ENCODE peak calls at places on chromosomes 7 and 10, in ten cellular contexts. One of them, this sample, is unnamed.
A peak's percentile ranks its signal among the peaks of the same experiment; 100 is the strongest.

GRCh38 chr10:101817542-101818118 is 614 bp downstream of the OGA start:
- DNase-seq in fibroblast of mammary gland: peak; percentile 98
- DNase-seq in endothelial cell: no peak
- DNase-seq in B cell: no peak
- DNase-seq in cardiac fibroblast: peak; percentile 98
- DNase-seq in epithelial cell of esophagus: peak; percentile 97
- DNase-seq in heart right ventricle: peak; percentile 90
- DNase-seq in nephron progenitor cell: peak; percentile 38
- DNase-seq in esophagus squamous epithelium: peak; percentile 37
- DNase-seq in RWPE1: peak; percentile 93
- DNase-seq in this sample: no peak

GRCh38 chr7:16078076-16078952 is 343.0 kb downstream of the CRPPA start:
- DNase-seq in fibroblast of mammary gland: peak; percentile 75
- DNase-seq in endothelial cell: peak; percentile 49
- DNase-seq in B cell: peak; percentile 32
- DNase-seq in cardiac fibroblast: peak; percentile 84
- DNase-seq in epithelial cell of esophagus: peak; percentile 76
- DNase-seq in heart right ventricle: peak; percentile 48
- DNase-seq in nephron progenitor cell: peak; percentile 25
- DNase-seq in esophagus squamous epithelium: no peak
- DNase-seq in RWPE1: peak; percentile 38
- DNase-seq in this sample: no peak

GRCh38 chr7:121798896-121799295 is 74.1 kb upstream of the PTPRZ1 start:
- DNase-seq in fibroblast of mammary gland: no peak
- DNase-seq in endothelial cell: no peak
- DNase-seq in B cell: no peak
- DNase-seq in cardiac fibroblast: no peak
- DNase-seq in epithelial cell of esophagus: peak; percentile 77
- DNase-seq in heart right ventricle: no peak
- DNase-seq in nephron progenitor cell: no peak
- DNase-seq in esophagus squamous epithelium: no peak
- DNase-seq in RWPE1: peak; percentile 10
- DNase-seq in this sample: no peak

GRCh38 chr7:123945938-123946337 is 20.9 kb downstream of the SPAM1 start:
- DNase-seq in fibroblast of mammary gland: no peak
- DNase-seq in endothelial cell: no peak
- DNase-seq in B cell: no peak
- DNase-seq in cardiac fibroblast: no peak
- DNase-seq in epithelial cell of esophagus: no peak
- DNase-seq in heart right ventricle: no peak
- DNase-seq in nephron progenitor cell: no peak
- DNase-seq in esophagus squamous epithelium: no peak
- DNase-seq in RWPE1: no peak
- DNase-seq in this sample: no peak

GRCh38 chr10:131774618-131775443 is 126.0 kb upstream of the PPP2R2D start:
- DNase-seq in fibroblast of mammary gland: no peak
- DNase-seq in endothelial cell: no peak
- DNase-seq in B cell: no peak
- DNase-seq in cardiac fibroblast: no peak
- DNase-seq in epithelial cell of esophagus: no peak
- DNase-seq in heart right ventricle: no peak
- DNase-seq in nephron progenitor cell: peak; percentile 30
- DNase-seq in esophagus squamous epithelium: no peak
- DNase-seq in RWPE1: no peak
- DNase-seq in this sample: no peak

GRCh38 chr7:155913311-155913710 is 101.0 kb upstream of the SHH start:
- DNase-seq in fibroblast of mammary gland: no peak
- DNase-seq in endothelial cell: no peak
- DNase-seq in B cell: no peak
- DNase-seq in cardiac fibroblast: peak; percentile 35
- DNase-seq in epithelial cell of esophagus: no peak
- DNase-seq in heart right ventricle: no peak
- DNase-seq in nephron progenitor cell: no peak
- DNase-seq in esophagus squamous epithelium: no peak
- DNase-seq in RWPE1: no peak
- DNase-seq in this sample: no peak

GRCh38 chr7:150367677-150368097 is 935 bp upstream of the REPIN1 start:
- DNase-seq in fibroblast of mammary gland: peak; percentile 36
- DNase-seq in endothelial cell: no peak
- DNase-seq in B cell: no peak
- DNase-seq in cardiac fibroblast: no peak
- DNase-seq in epithelial cell of esophagus: peak; percentile 73
- DNase-seq in heart right ventricle: no peak
- DNase-seq in nephron progenitor cell: no peak
- DNase-seq in esophagus squamous epithelium: no peak
- DNase-seq in RWPE1: peak; percentile 60
- DNase-seq in this sample: no peak

GRCh38 chr7:89994483-89994882 is 159.8 kb upstream of the STEAP1 start:
- DNase-seq in fibroblast of mammary gland: no peak
- DNase-seq in endothelial cell: no peak
- DNase-seq in B cell: no peak
- DNase-seq in cardiac fibroblast: no peak
- DNase-seq in epithelial cell of esophagus: peak; percentile 20
- DNase-seq in heart right ventricle: no peak
- DNase-seq in nephron progenitor cell: no peak
- DNase-seq in esophagus squamous epithelium: no peak
- DNase-seq in RWPE1: no peak
- DNase-seq in this sample: no peak

GRCh38 chr7:123660514-123661354 is 5.1 kb downstream of the LMOD2 start:
- DNase-seq in fibroblast of mammary gland: no peak
- DNase-seq in endothelial cell: no peak
- DNase-seq in B cell: no peak
- DNase-seq in cardiac fibroblast: no peak
- DNase-seq in epithelial cell of esophagus: no peak
- DNase-seq in heart right ventricle: no peak
- DNase-seq in nephron progenitor cell: no peak
- DNase-seq in esophagus squamous epithelium: no peak
- DNase-seq in RWPE1: no peak
- DNase-seq in this sample: no peak

GRCh38 chr7:2100278-2101205 is 132.2 kb downstream of the MAD1L1 start:
- DNase-seq in fibroblast of mammary gland: no peak
- DNase-seq in endothelial cell: no peak
- DNase-seq in B cell: peak; percentile 88
- DNase-seq in cardiac fibroblast: no peak
- DNase-seq in epithelial cell of esophagus: no peak
- DNase-seq in heart right ventricle: no peak
- DNase-seq in nephron progenitor cell: no peak
- DNase-seq in esophagus squamous epithelium: no peak
- DNase-seq in RWPE1: no peak
- DNase-seq in this sample: no peak

GRCh38 chr10:84341538-84341856 is 13.1 kb downstream of the CCSER2 start:
- DNase-seq in fibroblast of mammary gland: no peak
- DNase-seq in endothelial cell: no peak
- DNase-seq in B cell: no peak
- DNase-seq in cardiac fibroblast: no peak
- DNase-seq in epithelial cell of esophagus: no peak
- DNase-seq in heart right ventricle: no peak
- DNase-seq in nephron progenitor cell: no peak
- DNase-seq in esophagus squamous epithelium: no peak
- DNase-seq in RWPE1: no peak
- DNase-seq in this sample: no peak
- TF ChIP-seq CTCF in fibroblast of mammary gland: no peak
- TF ChIP-seq CTCF in endothelial cell: no peak
- TF ChIP-seq CTCF in B cell: no peak
- TF ChIP-seq CTCF in cardiac fibroblast: no peak
- TF ChIP-seq CTCF in epithelial cell of esophagus: no peak
- TF ChIP-seq CTCF in heart right ventricle: no peak
- TF ChIP-seq CTCF in nephron progenitor cell: no peak
- TF ChIP-seq CTCF in esophagus squamous epithelium: no peak
- TF ChIP-seq CTCF in RWPE1: no peak
- TF ChIP-seq CTCF in this sample: no peak

GRCh38 chr7:132377043-132377442 is 199.2 kb downstream of the PLXNA4 start:
- DNase-seq in fibroblast of mammary gland: no peak
- DNase-seq in endothelial cell: no peak
- DNase-seq in B cell: no peak
- DNase-seq in cardiac fibroblast: peak; percentile 82
- DNase-seq in epithelial cell of esophagus: no peak
- DNase-seq in heart right ventricle: no peak
- DNase-seq in nephron progenitor cell: no peak
- DNase-seq in esophagus squamous epithelium: no peak
- DNase-seq in RWPE1: no peak
- DNase-seq in this sample: no peak
- TF ChIP-seq CTCF in fibroblast of mammary gland: no peak
- TF ChIP-seq CTCF in endothelial cell: no peak
- TF ChIP-seq CTCF in B cell: no peak
- TF ChIP-seq CTCF in cardiac fibroblast: no peak
- TF ChIP-seq CTCF in epithelial cell of esophagus: no peak
- TF ChIP-seq CTCF in heart right ventricle: no peak
- TF ChIP-seq CTCF in nephron progenitor cell: no peak
- TF ChIP-seq CTCF in esophagus squamous epithelium: no peak
- TF ChIP-seq CTCF in RWPE1: no peak
- TF ChIP-seq CTCF in this sample: no peak

GRCh38 chr7:46004965-46005364 is 83.9 kb upstream of the IGFBP3 start:
- DNase-seq in fibroblast of mammary gland: no peak
- DNase-seq in endothelial cell: no peak
- DNase-seq in B cell: no peak
- DNase-seq in cardiac fibroblast: no peak
- DNase-seq in epithelial cell of esophagus: no peak
- DNase-seq in heart right ventricle: no peak
- DNase-seq in nephron progenitor cell: no peak
- DNase-seq in esophagus squamous epithelium: no peak
- DNase-seq in RWPE1: no peak
- DNase-seq in this sample: no peak

GRCh38 chr7:46003161-46003560 is 82.1 kb upstream of the IGFBP3 start:
- DNase-seq in fibroblast of mammary gland: no peak
- DNase-seq in endothelial cell: no peak
- DNase-seq in B cell: no peak
- DNase-seq in cardiac fibroblast: no peak
- DNase-seq in epithelial cell of esophagus: no peak
- DNase-seq in heart right ventricle: no peak
- DNase-seq in nephron progenitor cell: no peak
- DNase-seq in esophagus squamous epithelium: no peak
- DNase-seq in RWPE1: no peak
- DNase-seq in this sample: no peak

GRCh38 chr7:46006212-46006611 is 85.1 kb upstream of the IGFBP3 start:
- DNase-seq in fibroblast of mammary gland: no peak
- DNase-seq in endothelial cell: no peak
- DNase-seq in B cell: no peak
- DNase-seq in cardiac fibroblast: no peak
- DNase-seq in epithelial cell of esophagus: no peak
- DNase-seq in heart right ventricle: no peak
- DNase-seq in nephron progenitor cell: no peak
- DNase-seq in esophagus squamous epithelium: no peak
- DNase-seq in RWPE1: no peak
- DNase-seq in this sample: no peak

GRCh38 chr7:46006723-46007122 is 85.7 kb upstream of the IGFBP3 start:
- DNase-seq in fibroblast of mammary gland: no peak
- DNase-seq in endothelial cell: no peak
- DNase-seq in B cell: no peak
- DNase-seq in cardiac fibroblast: peak; percentile 13
- DNase-seq in epithelial cell of esophagus: no peak
- DNase-seq in heart right ventricle: no peak
- DNase-seq in nephron progenitor cell: no peak
- DNase-seq in esophagus squamous epithelium: no peak
- DNase-seq in RWPE1: no peak
- DNase-seq in this sample: no peak

DNA sequence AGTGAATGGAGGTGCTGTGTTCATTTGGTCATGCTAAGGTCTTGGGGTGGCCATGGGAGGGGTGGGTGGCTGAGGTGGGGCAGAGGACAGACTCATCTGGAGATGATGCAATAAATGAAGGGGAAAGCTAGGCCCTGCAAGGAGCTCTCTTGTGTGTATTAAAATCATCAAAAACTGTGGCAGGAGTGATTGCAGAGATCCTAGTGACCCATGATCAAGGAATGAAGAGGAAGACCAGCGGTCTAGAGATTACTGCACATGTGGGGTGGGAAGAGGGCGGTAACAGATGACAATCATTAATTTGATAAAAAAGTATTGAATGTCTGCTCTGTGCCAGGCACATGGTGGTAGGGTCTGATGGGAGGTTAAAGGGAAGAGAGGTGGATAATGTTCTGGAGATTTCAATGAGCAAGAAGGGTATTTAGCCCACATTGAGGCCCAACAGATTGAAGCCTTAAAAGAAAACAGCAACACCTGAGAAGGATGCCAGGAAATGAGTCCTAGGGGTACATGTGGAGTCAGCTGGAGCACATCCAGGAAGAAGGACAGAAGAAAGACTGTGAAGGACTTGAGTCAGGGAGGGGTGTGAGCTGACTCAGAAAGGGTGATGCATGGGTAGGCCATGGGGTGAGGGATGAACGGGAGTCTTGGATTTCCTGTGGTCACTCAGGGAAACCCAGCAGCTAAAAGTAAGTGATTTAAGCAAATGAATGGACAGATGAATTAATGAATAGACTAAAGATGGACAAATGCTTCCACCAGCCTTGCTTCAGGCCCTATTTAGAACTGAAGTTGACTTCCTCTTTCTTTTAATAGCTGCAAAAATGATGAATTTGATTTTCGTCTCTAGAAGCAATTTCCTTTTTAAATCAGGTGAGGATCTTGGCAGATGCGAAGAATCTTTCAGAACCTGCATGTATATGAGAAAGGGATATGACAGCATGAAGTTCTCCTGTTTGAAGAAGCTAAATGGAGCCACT is 83.1 kb upstream of the IGFBP3 start:
- DNase-seq in fibroblast of mammary gland: peak; percentile 97
- DNase-seq in endothelial cell: no peak
- DNase-seq in B cell: no peak
- DNase-seq in cardiac fibroblast: peak; percentile 37
- DNase-seq in epithelial cell of esophagus: peak; percentile 87
- DNase-seq in heart right ventricle: no peak
- DNase-seq in nephron progenitor cell: no peak
- DNase-seq in esophagus squamous epithelium: no peak
- DNase-seq in RWPE1: peak; percentile 79
- DNase-seq in this sample: no peak
- TF ChIP-seq CTCF in fibroblast of mammary gland: no peak
- TF ChIP-seq CTCF in endothelial cell: no peak
- TF ChIP-seq CTCF in B cell: no peak
- TF ChIP-seq CTCF in cardiac fibroblast: no peak
- TF ChIP-seq CTCF in epithelial cell of esophagus: no peak
- TF ChIP-seq CTCF in heart right ventricle: no peak
- TF ChIP-seq CTCF in nephron progenitor cell: no peak
- TF ChIP-seq CTCF in esophagus squamous epithelium: no peak
- TF ChIP-seq CTCF in RWPE1: no peak
- TF ChIP-seq CTCF in this sample: no peak

DNA sequence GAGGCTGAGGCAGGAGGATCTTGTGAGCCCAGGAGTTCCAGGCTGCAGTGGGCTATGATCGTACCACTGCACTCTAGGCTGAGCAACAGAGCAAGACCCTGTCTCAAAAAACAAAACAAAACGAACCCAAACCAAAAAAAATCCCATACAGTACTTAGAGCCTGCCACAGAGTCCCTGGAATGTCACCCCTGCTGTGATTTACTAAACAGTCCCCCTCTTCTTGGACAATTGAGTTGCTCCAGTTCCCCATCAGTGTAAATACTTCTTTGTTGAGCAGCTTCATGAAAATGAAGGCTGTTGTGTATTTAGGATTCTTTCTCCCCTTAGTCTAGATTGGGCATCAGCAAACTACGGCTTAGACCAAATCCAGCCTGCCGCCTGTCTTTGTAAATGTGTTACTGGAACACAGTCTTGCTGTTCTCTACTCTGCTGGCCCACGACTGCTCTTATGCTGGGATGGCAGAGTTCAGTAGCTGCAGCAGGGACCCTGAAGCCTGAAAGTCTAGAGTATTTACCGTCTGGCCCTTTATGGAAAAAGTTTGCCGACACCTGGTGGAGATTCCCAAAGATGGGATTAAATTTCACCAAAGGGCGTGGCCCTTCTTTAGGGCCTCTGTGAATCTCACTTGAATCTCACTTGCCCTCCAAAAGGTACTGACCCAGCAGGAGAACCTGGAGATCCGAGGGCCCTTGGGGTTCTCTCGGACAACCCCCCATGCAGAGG is 57.8 kb downstream of the PALD1 start:
- DNase-seq in fibroblast of mammary gland: no peak
- DNase-seq in endothelial cell: no peak
- DNase-seq in B cell: no peak
- DNase-seq in cardiac fibroblast: no peak
- DNase-seq in epithelial cell of esophagus: no peak
- DNase-seq in heart right ventricle: no peak
- DNase-seq in nephron progenitor cell: no peak
- DNase-seq in esophagus squamous epithelium: no peak
- DNase-seq in RWPE1: no peak
- DNase-seq in this sample: no peak
- TF ChIP-seq CTCF in fibroblast of mammary gland: no peak
- TF ChIP-seq CTCF in endothelial cell: no peak
- TF ChIP-seq CTCF in B cell: no peak
- TF ChIP-seq CTCF in cardiac fibroblast: no peak
- TF ChIP-seq CTCF in epithelial cell of esophagus: peak; percentile 12
- TF ChIP-seq CTCF in heart right ventricle: no peak
- TF ChIP-seq CTCF in nephron progenitor cell: no peak
- TF ChIP-seq CTCF in esophagus squamous epithelium: no peak
- TF ChIP-seq CTCF in RWPE1: no peak
- TF ChIP-seq CTCF in this sample: no peak